ENCODE peak calls at places on chromosome 9, in five cellular contexts. One of them, this sample, is unnamed.

GRCh38 chr9:97737429-97737828 is 40.3 kb upstream of the XPA start:
- DNase-seq in NCI-H2029: no peak
- DNase-seq in memory B cell: no peak
- DNase-seq in bronchial epithelial cell: no peak
- DNase-seq in D341Med: peak
- DNase-seq in this sample: no peak

GRCh38 chr9:26748449-26749058 is 144.0 kb downstream of the CAAP1 start:
- DNase-seq in NCI-H2029: no peak
- DNase-seq in bronchial epithelial cell: no peak
- DNase-seq in D341Med: no peak
- DNase-seq in memory B cell: no peak
- DNase-seq in this sample: no peak

GRCh38 chr9:18947772-18948391 is 85.1 kb downstream of the SAXO1 start:
- DNase-seq in NCI-H2029: no peak
- DNase-seq in bronchial epithelial cell: no peak
- DNase-seq in D341Med: no peak
- DNase-seq in memory B cell: no peak
- DNase-seq in this sample: no peak

GRCh38 chr9:105307731-105308130 is 63.3 kb downstream of the SLC44A1 start:
- DNase-seq in D341Med: no peak
- DNase-seq in NCI-H2029: no peak
- DNase-seq in bronchial epithelial cell: no peak
- DNase-seq in memory B cell: no peak
- DNase-seq in this sample: no peak

GRCh38 chr9:136625101-136626065 is 37.3 kb upstream of the EGFL7 start:
- DNase-seq in memory B cell: no peak
- DNase-seq in NCI-H2029: no peak
- DNase-seq in D341Med: peak
- DNase-seq in bronchial epithelial cell: peak
- DNase-seq in this sample: no peak

GRCh38 chr9:6270896-6271295 is 55.3 kb downstream of the IL33 start:
- DNase-seq in D341Med: no peak
- DNase-seq in bronchial epithelial cell: peak
- DNase-seq in NCI-H2029: no peak
- DNase-seq in memory B cell: no peak
- DNase-seq in this sample: no peak

GRCh38 chr9:87505869-87506678 is 8.4 kb downstream of the DAPK1 start:
- DNase-seq in NCI-H2029: no peak
- DNase-seq in D341Med: no peak
- DNase-seq in memory B cell: no peak
- DNase-seq in bronchial epithelial cell: no peak
- DNase-seq in this sample: no peak

GRCh38 chr9:72524820-72525539 is 3.6 kb downstream of the TMC1 start:
- DNase-seq in memory B cell: no peak
- DNase-seq in NCI-H2029: no peak
- DNase-seq in bronchial epithelial cell: peak
- DNase-seq in D341Med: no peak
- DNase-seq in this sample: no peak

GRCh38 chr9:76905984-76906861 is at the start of gene PRUNE2:
- DNase-seq in D341Med: peak
- DNase-seq in memory B cell: no peak
- DNase-seq in bronchial epithelial cell: peak
- DNase-seq in NCI-H2029: peak
- DNase-seq in this sample: no peak

GRCh38 chr9:128892223-128892892 is 10.4 kb downstream of the LRRC8A start:
- DNase-seq in memory B cell: no peak
- DNase-seq in D341Med: no peak
- DNase-seq in NCI-H2029: no peak
- DNase-seq in bronchial epithelial cell: peak
- DNase-seq in this sample: no peak

GRCh38 chr9:133135193-133135745 is 14.2 kb upstream of the RALGDS start:
- DNase-seq in memory B cell: no peak
- DNase-seq in bronchial epithelial cell: peak
- DNase-seq in D341Med: no peak
- DNase-seq in NCI-H2029: peak
- DNase-seq in this sample: no peak

GRCh38 chr9:98085955-98086354 is 29.4 kb downstream of the NANS start:
- DNase-seq in bronchial epithelial cell: peak
- DNase-seq in memory B cell: no peak
- DNase-seq in D341Med: no peak
- DNase-seq in NCI-H2029: no peak
- DNase-seq in this sample: no peak

GRCh38 chr9:6644346-6645152 is 980 bp downstream of the GLDC start:
- DNase-seq in NCI-H2029: no peak
- DNase-seq in memory B cell: no peak
- DNase-seq in bronchial epithelial cell: no peak
- DNase-seq in D341Med: no peak
- DNase-seq in this sample: no peak

GRCh38 chr9:122144836-122145235 is 14.7 kb downstream of the NDUFA8 start:
- DNase-seq in D341Med: no peak
- DNase-seq in NCI-H2029: no peak
- DNase-seq in bronchial epithelial cell: no peak
- DNase-seq in memory B cell: no peak
- DNase-seq in this sample: no peak

GRCh38 chr9:137365056-137365455 is 57.9 kb downstream of the EXD3 start:
- DNase-seq in D341Med: no peak
- DNase-seq in bronchial epithelial cell: no peak
- DNase-seq in memory B cell: no peak
- DNase-seq in NCI-H2029: no peak
- DNase-seq in this sample: no peak

GRCh38 chr9:92026206-92027002 is 76.4 kb upstream of the ROR2 start:
- DNase-seq in memory B cell: no peak
- DNase-seq in NCI-H2029: no peak
- DNase-seq in D341Med: no peak
- DNase-seq in bronchial epithelial cell: no peak
- DNase-seq in this sample: no peak

GRCh38 chr9:79023134-79023577 is 548.6 kb upstream of the TLE4 start:
- DNase-seq in memory B cell: no peak
- DNase-seq in NCI-H2029: no peak
- DNase-seq in bronchial epithelial cell: peak
- DNase-seq in D341Med: no peak
- DNase-seq in this sample: no peak

GRCh38 chr9:81592890-81593271 is 96.5 kb downstream of the TLE1 start:
- DNase-seq in memory B cell: no peak
- DNase-seq in D341Med: no peak
- DNase-seq in bronchial epithelial cell: no peak
- DNase-seq in NCI-H2029: no peak
- DNase-seq in this sample: no peak

GRCh38 chr9:122814545-122814944 is 13.8 kb downstream of the PDCL start:
- DNase-seq in D341Med: no peak
- DNase-seq in NCI-H2029: no peak
- DNase-seq in memory B cell: no peak
- DNase-seq in bronchial epithelial cell: no peak
- DNase-seq in this sample: no peak

GRCh38 chr9:89781838-89782237 is 177.0 kb downstream of the GADD45G start:
- DNase-seq in memory B cell: peak
- DNase-seq in NCI-H2029: no peak
- DNase-seq in bronchial epithelial cell: no peak
- DNase-seq in D341Med: no peak
- DNase-seq in this sample: no peak

GRCh38 chr9:8600914-8601680 is 801.5 kb upstream of the DMAC1 start:
- DNase-seq in NCI-H2029: no peak
- DNase-seq in bronchial epithelial cell: peak
- DNase-seq in memory B cell: no peak
- DNase-seq in D341Med: no peak
- DNase-seq in this sample: no peak

GRCh38 chr9:76464706-76465105 is 5.7 kb downstream of the GCNT1 start:
- DNase-seq in NCI-H2029: no peak
- DNase-seq in D341Med: no peak
- DNase-seq in bronchial epithelial cell: no peak
- DNase-seq in memory B cell: no peak
- DNase-seq in this sample: no peak

GRCh38 chr9:125631391-125632085 is 75.5 kb downstream of the MAPKAP1 start:
- DNase-seq in bronchial epithelial cell: peak
- DNase-seq in memory B cell: peak
- DNase-seq in NCI-H2029: peak
- DNase-seq in D341Med: peak
- DNase-seq in this sample: peak

GRCh38 chr9:37582548-37583157 is 6.5 kb upstream of the FBXO10 start:
- DNase-seq in NCI-H2029: peak
- DNase-seq in memory B cell: no peak
- DNase-seq in bronchial epithelial cell: peak
- DNase-seq in D341Med: no peak
- DNase-seq in this sample: no peak

GRCh38 chr9:35844628-35845301 is 15.7 kb downstream of the TMEM8B start:
- DNase-seq in D341Med: no peak
- DNase-seq in memory B cell: peak
- DNase-seq in bronchial epithelial cell: peak
- DNase-seq in NCI-H2029: no peak
- DNase-seq in this sample: peak

GRCh38 chr9:92414566-92414965 is 9.7 kb downstream of the OMD start:
- DNase-seq in memory B cell: no peak
- DNase-seq in D341Med: no peak
- DNase-seq in bronchial epithelial cell: no peak
- DNase-seq in NCI-H2029: no peak
- DNase-seq in this sample: no peak

GRCh38 chr9:16637218-16637617 is 233.3 kb downstream of the BNC2 start:
- DNase-seq in memory B cell: no peak
- DNase-seq in D341Med: no peak
- DNase-seq in NCI-H2029: no peak
- DNase-seq in bronchial epithelial cell: peak
- DNase-seq in this sample: no peak

GRCh38 chr9:111176511-111176910 is 138.2 kb upstream of the LPAR1 start:
- DNase-seq in memory B cell: no peak
- DNase-seq in NCI-H2029: no peak
- DNase-seq in D341Med: no peak
- DNase-seq in bronchial epithelial cell: no peak
- DNase-seq in this sample: no peak

GRCh38 chr9:33426843-33427293 is 20.5 kb downstream of the AQP3 start:
- DNase-seq in memory B cell: no peak
- DNase-seq in D341Med: no peak
- DNase-seq in bronchial epithelial cell: no peak
- DNase-seq in NCI-H2029: no peak
- DNase-seq in this sample: no peak

This sample was measured in GM19239.